ENCODE peak calls at places on chromosomes 2 and 18, in seven cellular contexts. One of them, this sample, is unnamed.

GRCh38 chr2:18993756-18994155 is 364.7 kb downstream of the OSR1 start:
- DNase-seq in K562: no peak
- DNase-seq in transverse colon: no peak
- DNase-seq in stomach: no peak
- DNase-seq in sigmoid colon: no peak
- DNase-seq in vagina: no peak
- DNase-seq in breast epithelium: no peak
- DNase-seq in this sample: no peak

GRCh38 chr2:20132990-20133535 is 81.6 kb upstream of the LAPTM4A start:
- DNase-seq in transverse colon: no peak
- DNase-seq in sigmoid colon: no peak
- DNase-seq in K562: no peak
- DNase-seq in stomach: no peak
- DNase-seq in vagina: no peak
- DNase-seq in breast epithelium: no peak
- DNase-seq in this sample: no peak

GRCh38 chr2:23478933-23479683 is 94.1 kb downstream of the KLHL29 start:
- DNase-seq in transverse colon: no peak
- DNase-seq in breast epithelium: no peak
- DNase-seq in sigmoid colon: no peak
- DNase-seq in vagina: no peak
- DNase-seq in stomach: no peak
- DNase-seq in K562: no peak
- DNase-seq in this sample: no peak

GRCh38 chr2:212495076-212495475 is 43.5 kb downstream of the ERBB4 start:
- DNase-seq in sigmoid colon: no peak
- DNase-seq in K562: no peak
- DNase-seq in breast epithelium: no peak
- DNase-seq in transverse colon: no peak
- DNase-seq in stomach: no peak
- DNase-seq in vagina: no peak
- DNase-seq in this sample: no peak

GRCh38 chr2:54808642-54809041 is 85.2 kb downstream of the EML6 start:
- DNase-seq in breast epithelium: no peak
- DNase-seq in vagina: no peak
- DNase-seq in stomach: no peak
- DNase-seq in transverse colon: no peak
- DNase-seq in sigmoid colon: no peak
- DNase-seq in K562: no peak
- DNase-seq in this sample: no peak

GRCh38 chr2:200377774-200378336 is 71.4 kb downstream of the SPATS2L start:
- DNase-seq in stomach: peak
- DNase-seq in vagina: no peak
- DNase-seq in K562: peak
- DNase-seq in breast epithelium: no peak
- DNase-seq in transverse colon: peak
- DNase-seq in sigmoid colon: no peak
- DNase-seq in this sample: no peak

GRCh38 chr2:41940715-41941114 is 107.1 kb upstream of the PKDCC start:
- DNase-seq in sigmoid colon: no peak
- DNase-seq in breast epithelium: no peak
- DNase-seq in transverse colon: no peak
- DNase-seq in stomach: no peak
- DNase-seq in K562: peak
- DNase-seq in vagina: no peak
- DNase-seq in this sample: no peak

GRCh38 chr2:201084863-201085262 is 13.1 kb downstream of the NDUFB3 start:
- DNase-seq in vagina: no peak
- DNase-seq in sigmoid colon: no peak
- DNase-seq in breast epithelium: no peak
- DNase-seq in transverse colon: no peak
- DNase-seq in K562: no peak
- DNase-seq in stomach: no peak
- DNase-seq in this sample: no peak

GRCh38 chr18:79846936-79847557 is 49.3 kb downstream of the KCNG2 start:
- DNase-seq in vagina: no peak
- DNase-seq in transverse colon: no peak
- DNase-seq in stomach: no peak
- DNase-seq in sigmoid colon: no peak
- DNase-seq in breast epithelium: no peak
- DNase-seq in K562: no peak
- DNase-seq in this sample: no peak

GRCh38 chr2:20868377-20868776 is 45.5 kb upstream of the LDAH start:
- DNase-seq in sigmoid colon: no peak
- DNase-seq in stomach: no peak
- DNase-seq in transverse colon: no peak
- DNase-seq in K562: no peak
- DNase-seq in breast epithelium: no peak
- DNase-seq in vagina: no peak
- DNase-seq in this sample: no peak

GRCh38 chr2:188853307-188853706 is 120.9 kb upstream of the COL3A1 start:
- DNase-seq in vagina: no peak
- DNase-seq in transverse colon: no peak
- DNase-seq in sigmoid colon: no peak
- DNase-seq in breast epithelium: no peak
- DNase-seq in K562: no peak
- DNase-seq in stomach: no peak
- DNase-seq in this sample: no peak

GRCh38 chr2:40244251-40245010 is 207.5 kb downstream of the SLC8A1 start:
- DNase-seq in sigmoid colon: peak
- DNase-seq in vagina: no peak
- DNase-seq in K562: peak
- DNase-seq in stomach: peak
- DNase-seq in transverse colon: peak
- DNase-seq in breast epithelium: no peak
- DNase-seq in this sample: no peak

GRCh38 chr2:424306-425172 is 136.6 kb upstream of the ALKAL2 start:
- DNase-seq in stomach: no peak
- DNase-seq in breast epithelium: no peak
- DNase-seq in transverse colon: no peak
- DNase-seq in K562: no peak
- DNase-seq in vagina: no peak
- DNase-seq in sigmoid colon: no peak
- DNase-seq in this sample: no peak

GRCh38 chr2:106104332-106105062 is 89.6 kb downstream of the UXS1 start:
- DNase-seq in stomach: peak
- DNase-seq in breast epithelium: no peak
- DNase-seq in vagina: no peak
- DNase-seq in transverse colon: peak
- DNase-seq in sigmoid colon: no peak
- DNase-seq in K562: peak
- DNase-seq in this sample: no peak

GRCh38 chr18:8616026-8616401 is 6.8 kb downstream of the RAB12 start:
- DNase-seq in stomach: no peak
- DNase-seq in breast epithelium: no peak
- DNase-seq in sigmoid colon: no peak
- DNase-seq in transverse colon: no peak
- DNase-seq in K562: no peak
- DNase-seq in vagina: no peak
- DNase-seq in this sample: no peak

GRCh38 chr2:202337133-202337532 is 39.0 kb upstream of the BMPR2 start:
- DNase-seq in vagina: no peak
- DNase-seq in sigmoid colon: no peak
- DNase-seq in transverse colon: no peak
- DNase-seq in breast epithelium: no peak
- DNase-seq in K562: peak
- DNase-seq in stomach: no peak
- DNase-seq in this sample: no peak

GRCh38 chr2:202339052-202339870 is 36.9 kb upstream of the BMPR2 start:
- DNase-seq in sigmoid colon: no peak
- DNase-seq in vagina: no peak
- DNase-seq in stomach: no peak
- DNase-seq in transverse colon: no peak
- DNase-seq in K562: no peak
- DNase-seq in breast epithelium: no peak
- DNase-seq in this sample: no peak

GRCh38 chr2:202337706-202338346 is 38.3 kb upstream of the BMPR2 start:
- DNase-seq in stomach: no peak
- DNase-seq in transverse colon: no peak
- DNase-seq in breast epithelium: no peak
- DNase-seq in K562: peak
- DNase-seq in sigmoid colon: no peak
- DNase-seq in vagina: no peak
- DNase-seq in this sample: no peak

DNA sequence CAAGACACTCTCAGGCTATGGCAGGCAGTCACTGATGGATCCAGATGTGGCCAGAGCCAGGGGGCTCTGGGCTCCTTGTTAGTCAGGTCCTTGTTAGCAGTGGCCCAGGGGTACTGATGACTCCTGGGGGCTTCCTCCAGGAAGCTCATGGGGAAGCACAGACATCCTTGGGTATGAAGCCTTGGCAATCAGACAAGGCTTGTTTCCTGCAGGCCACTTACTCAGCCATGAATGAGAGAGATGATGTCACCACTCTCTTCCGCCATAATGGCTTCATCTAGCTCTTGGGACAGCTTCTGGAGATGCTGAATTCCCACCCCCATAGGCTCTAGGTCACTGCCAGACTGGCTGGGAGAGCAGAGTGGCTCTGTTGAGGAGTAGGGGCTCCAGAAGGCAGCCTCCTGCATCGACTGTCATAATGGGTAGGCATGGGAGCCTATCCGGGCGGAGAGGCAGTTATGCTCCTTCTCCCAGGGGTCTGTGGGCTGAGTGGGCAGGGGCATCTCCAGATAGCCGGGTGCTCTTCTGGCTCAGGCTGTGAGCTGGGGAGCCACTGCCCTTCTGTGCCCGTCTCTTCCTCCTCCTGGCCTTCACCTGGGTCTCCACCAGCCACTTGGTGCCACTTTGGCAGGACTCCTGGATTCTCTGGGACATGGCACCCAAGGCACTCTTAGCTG is 40.2 kb upstream of the BMPR2 start:
- DNase-seq in stomach: no peak
- DNase-seq in sigmoid colon: no peak
- DNase-seq in K562: no peak
- DNase-seq in transverse colon: no peak
- DNase-seq in vagina: no peak
- DNase-seq in breast epithelium: no peak
- DNase-seq in this sample: no peak
- TF ChIP-seq POLR2A in stomach: no peak
- TF ChIP-seq POLR2A in sigmoid colon: no peak
- TF ChIP-seq POLR2A in K562: no peak
- TF ChIP-seq POLR2A in transverse colon: no peak
- TF ChIP-seq POLR2A in vagina: no peak
- TF ChIP-seq POLR2A in breast epithelium: no peak
- TF ChIP-seq POLR2A in this sample: no peak

GRCh38 chr2:241729868-241730267 is 4.6 kb upstream of the D2HGDH start:
- DNase-seq in transverse colon: no peak
- DNase-seq in stomach: no peak
- DNase-seq in sigmoid colon: no peak
- DNase-seq in vagina: no peak
- DNase-seq in breast epithelium: no peak
- DNase-seq in K562: no peak
- DNase-seq in this sample: no peak

GRCh38 chr2:241728000-241728399 is 6.4 kb upstream of the D2HGDH start:
- DNase-seq in breast epithelium: no peak
- DNase-seq in transverse colon: no peak
- DNase-seq in stomach: no peak
- DNase-seq in sigmoid colon: no peak
- DNase-seq in K562: no peak
- DNase-seq in vagina: no peak
- DNase-seq in this sample: no peak

GRCh38 chr2:241730679-241731293 is 3.6 kb upstream of the D2HGDH start:
- DNase-seq in stomach: no peak
- DNase-seq in breast epithelium: no peak
- DNase-seq in sigmoid colon: no peak
- DNase-seq in vagina: no peak
- DNase-seq in transverse colon: no peak
- DNase-seq in K562: peak
- DNase-seq in this sample: no peak

GRCh38 chr2:241726459-241726858 is 8.0 kb upstream of the D2HGDH start:
- DNase-seq in stomach: no peak
- DNase-seq in vagina: no peak
- DNase-seq in transverse colon: no peak
- DNase-seq in K562: no peak
- DNase-seq in sigmoid colon: no peak
- DNase-seq in breast epithelium: no peak
- DNase-seq in this sample: no peak

DNA sequence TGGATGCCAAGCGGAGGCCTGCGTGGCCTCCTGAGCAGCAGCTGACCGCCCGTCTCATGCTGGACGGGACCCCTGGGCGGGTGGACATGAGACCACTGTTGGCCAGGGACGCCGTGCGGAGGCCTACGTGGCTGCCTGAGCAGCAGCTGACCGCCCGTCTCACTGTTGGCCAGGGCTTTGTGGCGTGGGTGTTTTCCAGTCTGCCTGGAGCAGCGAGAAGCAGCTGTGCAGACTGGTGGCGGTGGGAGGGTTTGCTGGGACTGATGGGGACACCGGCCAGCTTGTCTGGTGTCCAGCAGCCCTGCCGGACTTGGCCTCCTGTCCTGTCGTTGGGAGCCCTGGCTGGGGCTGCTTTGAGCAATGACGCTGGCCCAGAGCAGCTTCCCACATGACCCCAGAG is 5.8 kb upstream of the D2HGDH start:
- DNase-seq in K562: no peak
- DNase-seq in breast epithelium: no peak
- DNase-seq in vagina: no peak
- DNase-seq in stomach: no peak
- DNase-seq in transverse colon: no peak
- DNase-seq in sigmoid colon: no peak
- DNase-seq in this sample: no peak
- H3K27ac ChIP-seq in K562: no peak
- H3K27ac ChIP-seq in breast epithelium: peak
- H3K27ac ChIP-seq in vagina: no peak
- H3K27ac ChIP-seq in stomach: no peak
- H3K27ac ChIP-seq in transverse colon: no peak
- H3K27ac ChIP-seq in sigmoid colon: no peak
- H3K27ac ChIP-seq in this sample: no peak

GRCh38 chr2:103387888-103388287 is 626.1 kb downstream of the TMEM182 start:
- DNase-seq in transverse colon: no peak
- DNase-seq in breast epithelium: no peak
- DNase-seq in sigmoid colon: no peak
- DNase-seq in K562: no peak
- DNase-seq in vagina: no peak
- DNase-seq in stomach: no peak
- DNase-seq in this sample: no peak
- TF ChIP-seq POLR2AphosphoS5 in transverse colon: no peak
- TF ChIP-seq POLR2AphosphoS5 in breast epithelium: no peak
- TF ChIP-seq POLR2AphosphoS5 in sigmoid colon: no peak
- TF ChIP-seq POLR2AphosphoS5 in K562: no peak
- TF ChIP-seq POLR2AphosphoS5 in vagina: no peak
- TF ChIP-seq POLR2AphosphoS5 in stomach: no peak
- TF ChIP-seq POLR2AphosphoS5 in this sample: no peak

DNA sequence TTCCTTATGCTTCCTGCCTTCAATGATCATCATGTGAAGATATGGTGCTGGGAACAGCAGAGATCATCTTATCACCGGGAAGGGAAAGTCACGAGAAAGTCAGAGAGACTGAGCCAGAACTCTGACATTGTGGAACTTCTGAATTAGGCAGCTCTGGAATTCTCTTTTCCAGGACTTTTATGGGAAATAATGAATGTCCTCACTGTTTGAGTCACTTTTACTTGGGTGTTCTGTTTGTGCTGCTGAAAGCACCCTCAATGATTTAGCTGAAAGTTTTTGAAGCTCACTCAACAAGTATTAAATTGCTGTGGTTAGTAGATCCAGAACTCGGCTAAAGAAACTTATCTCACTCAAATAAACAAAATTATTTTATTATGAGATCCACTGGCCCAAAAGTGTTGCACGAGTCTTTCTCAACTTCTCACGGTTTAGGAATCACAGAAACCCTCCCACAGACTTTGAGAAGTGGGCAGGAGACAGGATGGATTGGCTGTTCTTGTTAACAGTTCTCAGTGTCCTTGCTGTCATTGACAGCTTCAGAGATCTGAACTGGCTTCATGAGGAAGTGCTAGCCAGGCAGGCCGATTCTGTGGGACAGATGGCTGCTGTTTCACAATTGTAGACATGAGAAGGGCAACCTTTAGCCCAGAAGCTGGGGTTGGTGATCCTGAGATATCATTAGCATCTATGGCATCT is 26.4 kb upstream of the ATRAID start:
- DNase-seq in vagina: no peak
- DNase-seq in breast epithelium: no peak
- DNase-seq in sigmoid colon: peak
- DNase-seq in K562: peak
- DNase-seq in stomach: peak
- DNase-seq in transverse colon: peak
- DNase-seq in this sample: peak
- TF ChIP-seq POLR2A in vagina: no peak
- TF ChIP-seq POLR2A in breast epithelium: no peak
- TF ChIP-seq POLR2A in sigmoid colon: no peak
- TF ChIP-seq POLR2A in K562: no peak
- TF ChIP-seq POLR2A in stomach: no peak
- TF ChIP-seq POLR2A in transverse colon: no peak
- TF ChIP-seq POLR2A in this sample: no peak

This sample was measured in suprapubic skin.